ENCODE peak calls at places on chromosomes 4 and X, in nine cellular contexts. W is tibial nerve, B is uterus, U is erythroblast, K is transverse colon, V is endothelial cell of umbilical vein, T is sigmoid colon, M is GM12891, D is body of pancreas. Z is an unnamed sample.

GRCh38 chrX:31092476-31092875 is 20.6 kb upstream of the FTHL17 start:
- DNase-seq in W (no peak), B (no peak), U (no peak), K (no peak), V (no peak), T (no peak), M (no peak), D (no peak), Z (no peak)

GRCh38 chr4:145755802-145756201 is 75.9 kb downstream of the C4orf51 start:
- DNase-seq in W (no peak), B (no peak), U (no peak), K (no peak), V (no peak), T (no peak), M (no peak), D (no peak), Z (no peak)

GRCh38 chrX:2425281-2426071 is 75.3 kb downstream of the DHRSX start:
- DNase-seq in W (no peak), B (no peak), U (no peak), K (no peak), V (no peak), T (no peak), M (no peak), D (no peak), Z (no peak)

GRCh38 chrX:54492340-54492739 is 3.7 kb downstream of the FGD1 start:
- DNase-seq in W (no peak), B (peak; percentile 39), U (no peak), K (no peak), V (peak; percentile 37), T (no peak), M (no peak), D (no peak), Z (no peak)

GRCh38 chrX:130001893-130002292 is 19.5 kb downstream of the BCORL1 start:
- DNase-seq in W (no peak), B (no peak), U (peak; percentile 12), K (no peak), V (no peak), T (no peak), M (no peak), D (no peak), Z (no peak)

GRCh38 chr4:111400736-111401135 is 744.5 kb upstream of the FAM241A start:
- DNase-seq in W (no peak), B (no peak), U (no peak), K (no peak), V (peak; percentile 39), T (no peak), M (no peak), D (no peak), Z (no peak)

GRCh38 chrX:103626855-103627254 is 1.9 kb upstream of the TCEAL1 start:
- DNase-seq in W (no peak), B (no peak), U (no peak), K (no peak), V (peak; percentile 63), T (no peak), M (no peak), D (no peak), Z (no peak)

GRCh38 chr4:140053185-140053584 is 100.8 kb downstream of the MAML3 start:
- DNase-seq in W (no peak), B (no peak), U (no peak), K (no peak), V (no peak), T (no peak), M (no peak), D (no peak), Z (no peak)

GRCh38 chr4:77264826-77265225 is 107.8 kb downstream of the CCNG2 start:
- DNase-seq in W (no peak), B (no peak), U (no peak), K (no peak), V (no peak), T (no peak), M (no peak), D (no peak), Z (no peak)

GRCh38 chr4:100695039-100695654 is 177.3 kb upstream of the EMCN start:
- DNase-seq in W (no peak), B (no peak), U (no peak), K (no peak), V (peak; percentile 95), T (no peak), M (no peak), D (no peak), Z (no peak)

GRCh38 chrX:2374086-2374485 is 126.7 kb downstream of the DHRSX start:
- DNase-seq in W (no peak), B (no peak), U (no peak), K (no peak), V (no peak), T (no peak), M (no peak), D (no peak), Z (no peak)

GRCh38 chrX:54995621-54996020 is 1.6 kb upstream of the PFKFB1 start:
- DNase-seq in W (no peak), B (no peak), U (no peak), K (no peak), V (no peak), T (no peak), M (no peak), D (no peak), Z (no peak)

GRCh38 chr4:17030543-17030942 is 132.1 kb upstream of the LDB2 start:
- DNase-seq in W (no peak), B (peak; percentile 35), U (no peak), K (no peak), V (peak; percentile 84), T (no peak), M (no peak), D (no peak), Z (no peak)

GRCh38 chrX:14922437-14922836 is 49.2 kb downstream of the MOSPD2 start:
- DNase-seq in W (no peak), B (no peak), U (no peak), K (no peak), V (no peak), T (no peak), M (no peak), D (no peak), Z (no peak)

GRCh38 chr4:4430492-4431195 is 43.7 kb downstream of the NSG1 start:
- DNase-seq in W (no peak), B (no peak), U (peak; percentile 56), K (no peak), V (peak; percentile 50), T (no peak), M (peak; percentile 60), D (no peak), Z (peak; percentile 55)

GRCh38 chr4:147560632-147561031 is 56.6 kb upstream of the TMEM184C start:
- DNase-seq in W (no peak), B (no peak), U (no peak), K (no peak), V (no peak), T (no peak), M (no peak), D (no peak), Z (no peak)

GRCh38 chr4:18882468-18882867 is 860.9 kb upstream of the LCORL start:
- DNase-seq in W (no peak), B (no peak), U (no peak), K (no peak), V (peak; percentile 2), T (no peak), M (no peak), D (no peak), Z (peak; percentile 0)

DNA sequence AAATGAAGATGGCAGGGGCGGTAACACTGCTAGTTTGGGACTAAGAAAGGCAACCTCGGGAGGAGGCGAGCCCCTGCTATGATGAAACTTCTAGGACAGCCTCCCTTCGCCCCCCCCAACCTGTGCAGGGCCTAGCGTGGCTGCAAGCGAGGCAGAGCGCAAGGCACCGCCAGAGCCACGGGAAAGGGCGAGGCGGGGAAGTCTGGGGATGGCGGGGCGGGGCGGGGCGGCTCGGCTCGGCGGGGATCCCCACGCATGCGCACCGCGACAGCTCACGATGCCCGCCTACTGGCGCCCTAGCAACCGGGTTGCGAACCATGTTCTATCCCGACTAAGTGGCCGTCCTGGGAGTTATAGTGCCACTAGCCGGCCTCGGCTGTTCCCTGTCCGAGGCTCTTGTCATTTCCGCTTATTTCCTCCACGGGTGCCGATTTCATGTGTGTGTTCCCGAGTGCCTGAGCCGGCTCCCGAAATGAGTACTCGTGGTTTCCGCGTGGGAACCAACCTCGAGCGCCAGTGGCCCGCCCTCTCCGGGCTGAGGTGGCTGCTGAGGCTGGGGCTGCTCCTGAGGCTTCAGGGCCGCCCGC is 28.7 kb upstream of the RBMX start:
- DNase-seq in W (peak; percentile 68), B (peak; percentile 86), U (peak; percentile 85), K (peak; percentile 84), V (peak; percentile 72), T (peak; percentile 95), M (peak; percentile 73), D (peak; percentile 77), Z (peak; percentile 66)
- TF ChIP-seq POLR2A in W (no peak), B (no peak), U (no peak), K (no peak), V (no peak), T (no peak), M (no peak), D (no peak), Z (no peak)

GRCh38 chrX:49075347-49075746 is 1.5 kb upstream of the PRAF2 start:
- DNase-seq in W (no peak), B (no peak), U (peak; percentile 78), K (no peak), V (no peak), T (no peak), M (no peak), D (no peak), Z (no peak)

GRCh38 chrX:49072712-49073095 is 1.1 kb downstream of the PRAF2 start:
- DNase-seq in W (no peak), B (no peak), U (no peak), K (no peak), V (no peak), T (no peak), M (no peak), D (no peak), Z (no peak)

GRCh38 chrX:49071877-49072711 is 1.7 kb downstream of the PRAF2 start:
- DNase-seq in W (peak; percentile 62), B (peak; percentile 84), U (peak; percentile 61), K (peak; percentile 55), V (peak; percentile 81), T (peak; percentile 94), M (no peak), D (peak; percentile 56), Z (no peak)

GRCh38 chrX:49070988-49071387 is 2.8 kb downstream of the PRAF2 start:
- DNase-seq in W (no peak), B (no peak), U (no peak), K (no peak), V (no peak), T (no peak), M (no peak), D (no peak), Z (no peak)

GRCh38 chrX:49073641-49074575 is at the start of gene PRAF2:
- DNase-seq in W (peak; percentile 86), B (peak; percentile 92), U (peak; percentile 90), K (peak; percentile 94), V (peak; percentile 91), T (peak; percentile 97), M (peak; percentile 90), D (peak; percentile 88), Z (peak; percentile 60)
- TF ChIP-seq POLR2A in W (no peak), B (peak; percentile 61), U (peak; percentile 79), K (peak; percentile 44), V (peak; percentile 65), T (no peak), M (peak; percentile 36), D (peak; percentile 58), Z (peak; percentile 81)

GRCh38 chr4:80521438-80521837 is 185.9 kb downstream of the CFAP299 start:
- DNase-seq in W (no peak), B (no peak), U (no peak), K (no peak), V (no peak), T (no peak), M (no peak), D (no peak), Z (no peak)
- TF ChIP-seq POLR2A in W (no peak), B (no peak), U (no peak), K (no peak), V (no peak), T (no peak), M (no peak), D (no peak), Z (no peak)

GRCh38 chr4:28724239-28724638 is 1863.6 kb downstream of the STIM2 start:
- DNase-seq in W (no peak), B (no peak), U (no peak), K (no peak), V (no peak), T (no peak), M (no peak), D (no peak), Z (no peak)
- TF ChIP-seq POLR2A in W (no peak), B (no peak), U (no peak), K (no peak), V (no peak), T (no peak), M (no peak), D (no peak), Z (no peak)